ENCODE peak calls at places on chromosomes 12 and 14, in ten cellular contexts. One of them, this sample, is unnamed.

GRCh38 chr12:29041621-29042020 is 107.5 kb upstream of the FAR2 start:
- DNase-seq in stimulated activated CD8-positive, alpha-beta memory T cell treated with anti-CD3 and anti-CD28 coated beads, Interleukin-4, amount 100 ng/mL, for 1 hour: no peak
- DNase-seq in K562: no peak
- DNase-seq in foreskin keratinocyte: peak
- DNase-seq in cerebellar cortex: no peak
- DNase-seq in foreskin fibroblast: peak
- DNase-seq in Calu3: no peak
- DNase-seq in KBM-7: peak
- DNase-seq in iPS-NIHi11: no peak
- DNase-seq in activated CD8-positive, alpha-beta memory T cell treated with anti-CD3 and anti-CD28 coated beads, Interleukin-2, amount 50 U/mL, for 4 hours: no peak
- DNase-seq in this sample: no peak

GRCh38 chr12:49933793-49934192 is 16.7 kb upstream of the AQP2 start:
- DNase-seq in stimulated activated CD8-positive, alpha-beta memory T cell treated with anti-CD3 and anti-CD28 coated beads, Interleukin-4, amount 100 ng/mL, for 1 hour: no peak
- DNase-seq in K562: no peak
- DNase-seq in foreskin keratinocyte: no peak
- DNase-seq in cerebellar cortex: no peak
- DNase-seq in foreskin fibroblast: peak
- DNase-seq in Calu3: no peak
- DNase-seq in KBM-7: no peak
- DNase-seq in iPS-NIHi11: no peak
- DNase-seq in activated CD8-positive, alpha-beta memory T cell treated with anti-CD3 and anti-CD28 coated beads, Interleukin-2, amount 50 U/mL, for 4 hours: no peak
- DNase-seq in this sample: no peak

GRCh38 chr14:27427796-27428195 is 830.0 kb upstream of the NOVA1 start:
- DNase-seq in stimulated activated CD8-positive, alpha-beta memory T cell treated with anti-CD3 and anti-CD28 coated beads, Interleukin-4, amount 100 ng/mL, for 1 hour: no peak
- DNase-seq in K562: no peak
- DNase-seq in foreskin keratinocyte: peak
- DNase-seq in cerebellar cortex: no peak
- DNase-seq in foreskin fibroblast: no peak
- DNase-seq in Calu3: no peak
- DNase-seq in KBM-7: no peak
- DNase-seq in iPS-NIHi11: no peak
- DNase-seq in activated CD8-positive, alpha-beta memory T cell treated with anti-CD3 and anti-CD28 coated beads, Interleukin-2, amount 50 U/mL, for 4 hours: no peak
- DNase-seq in this sample: no peak

GRCh38 chr12:51229116-51229515 is 9.5 kb upstream of the DAZAP2 start:
- DNase-seq in stimulated activated CD8-positive, alpha-beta memory T cell treated with anti-CD3 and anti-CD28 coated beads, Interleukin-4, amount 100 ng/mL, for 1 hour: no peak
- DNase-seq in K562: no peak
- DNase-seq in foreskin keratinocyte: no peak
- DNase-seq in cerebellar cortex: no peak
- DNase-seq in foreskin fibroblast: no peak
- DNase-seq in Calu3: no peak
- DNase-seq in KBM-7: no peak
- DNase-seq in iPS-NIHi11: no peak
- DNase-seq in activated CD8-positive, alpha-beta memory T cell treated with anti-CD3 and anti-CD28 coated beads, Interleukin-2, amount 50 U/mL, for 4 hours: no peak
- DNase-seq in this sample: no peak

GRCh38 chr12:61870658-61871559 is 389.3 kb upstream of the USP15 start:
- DNase-seq in stimulated activated CD8-positive, alpha-beta memory T cell treated with anti-CD3 and anti-CD28 coated beads, Interleukin-4, amount 100 ng/mL, for 1 hour: no peak
- DNase-seq in K562: no peak
- DNase-seq in foreskin keratinocyte: no peak
- DNase-seq in cerebellar cortex: no peak
- DNase-seq in foreskin fibroblast: no peak
- DNase-seq in Calu3: no peak
- DNase-seq in KBM-7: peak
- DNase-seq in iPS-NIHi11: no peak
- DNase-seq in activated CD8-positive, alpha-beta memory T cell treated with anti-CD3 and anti-CD28 coated beads, Interleukin-2, amount 50 U/mL, for 4 hours: no peak
- DNase-seq in this sample: no peak

GRCh38 chr14:64755661-64756265 is 51.5 kb downstream of the PLEKHG3 start:
- DNase-seq in stimulated activated CD8-positive, alpha-beta memory T cell treated with anti-CD3 and anti-CD28 coated beads, Interleukin-4, amount 100 ng/mL, for 1 hour: peak
- DNase-seq in K562: peak
- DNase-seq in foreskin keratinocyte: peak
- DNase-seq in cerebellar cortex: no peak
- DNase-seq in foreskin fibroblast: peak
- DNase-seq in Calu3: no peak
- DNase-seq in KBM-7: peak
- DNase-seq in iPS-NIHi11: no peak
- DNase-seq in activated CD8-positive, alpha-beta memory T cell treated with anti-CD3 and anti-CD28 coated beads, Interleukin-2, amount 50 U/mL, for 4 hours: peak
- DNase-seq in this sample: no peak

GRCh38 chr14:24337824-24338175 is 2.0 kb downstream of the RIPK3 start:
- DNase-seq in stimulated activated CD8-positive, alpha-beta memory T cell treated with anti-CD3 and anti-CD28 coated beads, Interleukin-4, amount 100 ng/mL, for 1 hour: no peak
- DNase-seq in K562: no peak
- DNase-seq in foreskin keratinocyte: no peak
- DNase-seq in cerebellar cortex: no peak
- DNase-seq in foreskin fibroblast: no peak
- DNase-seq in Calu3: no peak
- DNase-seq in KBM-7: no peak
- DNase-seq in iPS-NIHi11: no peak
- DNase-seq in activated CD8-positive, alpha-beta memory T cell treated with anti-CD3 and anti-CD28 coated beads, Interleukin-2, amount 50 U/mL, for 4 hours: no peak
- DNase-seq in this sample: no peak

GRCh38 chr12:100169345-100169744 is 26.7 kb upstream of the BLTP3B start:
- DNase-seq in stimulated activated CD8-positive, alpha-beta memory T cell treated with anti-CD3 and anti-CD28 coated beads, Interleukin-4, amount 100 ng/mL, for 1 hour: no peak
- DNase-seq in K562: no peak
- DNase-seq in foreskin keratinocyte: no peak
- DNase-seq in cerebellar cortex: no peak
- DNase-seq in foreskin fibroblast: no peak
- DNase-seq in Calu3: no peak
- DNase-seq in KBM-7: no peak
- DNase-seq in iPS-NIHi11: no peak
- DNase-seq in activated CD8-positive, alpha-beta memory T cell treated with anti-CD3 and anti-CD28 coated beads, Interleukin-2, amount 50 U/mL, for 4 hours: no peak
- DNase-seq in this sample: no peak

GRCh38 chr14:93878871-93879270 is 48.3 kb upstream of the FAM181A start:
- DNase-seq in stimulated activated CD8-positive, alpha-beta memory T cell treated with anti-CD3 and anti-CD28 coated beads, Interleukin-4, amount 100 ng/mL, for 1 hour: no peak
- DNase-seq in K562: no peak
- DNase-seq in foreskin keratinocyte: no peak
- DNase-seq in cerebellar cortex: no peak
- DNase-seq in foreskin fibroblast: no peak
- DNase-seq in Calu3: no peak
- DNase-seq in KBM-7: no peak
- DNase-seq in iPS-NIHi11: no peak
- DNase-seq in activated CD8-positive, alpha-beta memory T cell treated with anti-CD3 and anti-CD28 coated beads, Interleukin-2, amount 50 U/mL, for 4 hours: no peak
- DNase-seq in this sample: no peak

GRCh38 chr12:125272252-125272980 is 207.2 kb downstream of the AACS start:
- DNase-seq in stimulated activated CD8-positive, alpha-beta memory T cell treated with anti-CD3 and anti-CD28 coated beads, Interleukin-4, amount 100 ng/mL, for 1 hour: no peak
- DNase-seq in K562: no peak
- DNase-seq in foreskin keratinocyte: no peak
- DNase-seq in cerebellar cortex: no peak
- DNase-seq in foreskin fibroblast: peak
- DNase-seq in Calu3: no peak
- DNase-seq in KBM-7: no peak
- DNase-seq in iPS-NIHi11: no peak
- DNase-seq in activated CD8-positive, alpha-beta memory T cell treated with anti-CD3 and anti-CD28 coated beads, Interleukin-2, amount 50 U/mL, for 4 hours: no peak
- DNase-seq in this sample: no peak

GRCh38 chr12:121576851-121577391 is 3.9 kb downstream of the KDM2B start:
- DNase-seq in stimulated activated CD8-positive, alpha-beta memory T cell treated with anti-CD3 and anti-CD28 coated beads, Interleukin-4, amount 100 ng/mL, for 1 hour: no peak
- DNase-seq in K562: no peak
- DNase-seq in foreskin keratinocyte: peak
- DNase-seq in cerebellar cortex: peak
- DNase-seq in foreskin fibroblast: peak
- DNase-seq in Calu3: no peak
- DNase-seq in KBM-7: peak
- DNase-seq in iPS-NIHi11: peak
- DNase-seq in activated CD8-positive, alpha-beta memory T cell treated with anti-CD3 and anti-CD28 coated beads, Interleukin-2, amount 50 U/mL, for 4 hours: no peak
- DNase-seq in this sample: no peak

GRCh38 chr14:65261946-65262345 is 150.6 kb upstream of the FUT8 start:
- DNase-seq in stimulated activated CD8-positive, alpha-beta memory T cell treated with anti-CD3 and anti-CD28 coated beads, Interleukin-4, amount 100 ng/mL, for 1 hour: no peak
- DNase-seq in K562: no peak
- DNase-seq in foreskin keratinocyte: no peak
- DNase-seq in cerebellar cortex: no peak
- DNase-seq in foreskin fibroblast: no peak
- DNase-seq in Calu3: no peak
- DNase-seq in KBM-7: no peak
- DNase-seq in iPS-NIHi11: no peak
- DNase-seq in activated CD8-positive, alpha-beta memory T cell treated with anti-CD3 and anti-CD28 coated beads, Interleukin-2, amount 50 U/mL, for 4 hours: no peak
- DNase-seq in this sample: no peak

GRCh38 chr12:78210894-78211302 is 380.2 kb downstream of the NAV3 start:
- DNase-seq in stimulated activated CD8-positive, alpha-beta memory T cell treated with anti-CD3 and anti-CD28 coated beads, Interleukin-4, amount 100 ng/mL, for 1 hour: no peak
- DNase-seq in K562: no peak
- DNase-seq in foreskin keratinocyte: peak
- DNase-seq in cerebellar cortex: no peak
- DNase-seq in foreskin fibroblast: peak
- DNase-seq in Calu3: no peak
- DNase-seq in KBM-7: no peak
- DNase-seq in iPS-NIHi11: no peak
- DNase-seq in activated CD8-positive, alpha-beta memory T cell treated with anti-CD3 and anti-CD28 coated beads, Interleukin-2, amount 50 U/mL, for 4 hours: no peak
- DNase-seq in this sample: no peak

GRCh38 chr12:14828896-14829295 is 14.4 kb downstream of the ART4 start:
- DNase-seq in stimulated activated CD8-positive, alpha-beta memory T cell treated with anti-CD3 and anti-CD28 coated beads, Interleukin-4, amount 100 ng/mL, for 1 hour: no peak
- DNase-seq in K562: no peak
- DNase-seq in foreskin keratinocyte: no peak
- DNase-seq in cerebellar cortex: no peak
- DNase-seq in foreskin fibroblast: peak
- DNase-seq in Calu3: no peak
- DNase-seq in KBM-7: no peak
- DNase-seq in iPS-NIHi11: peak
- DNase-seq in activated CD8-positive, alpha-beta memory T cell treated with anti-CD3 and anti-CD28 coated beads, Interleukin-2, amount 50 U/mL, for 4 hours: no peak
- DNase-seq in this sample: no peak

GRCh38 chr14:59356298-59356697 is 108.9 kb downstream of the GPR135 start:
- DNase-seq in stimulated activated CD8-positive, alpha-beta memory T cell treated with anti-CD3 and anti-CD28 coated beads, Interleukin-4, amount 100 ng/mL, for 1 hour: no peak
- DNase-seq in K562: no peak
- DNase-seq in foreskin keratinocyte: no peak
- DNase-seq in cerebellar cortex: no peak
- DNase-seq in foreskin fibroblast: no peak
- DNase-seq in Calu3: no peak
- DNase-seq in KBM-7: no peak
- DNase-seq in iPS-NIHi11: no peak
- DNase-seq in activated CD8-positive, alpha-beta memory T cell treated with anti-CD3 and anti-CD28 coated beads, Interleukin-2, amount 50 U/mL, for 4 hours: no peak
- DNase-seq in this sample: no peak

GRCh38 chr12:91958816-91959215 is 186.8 kb downstream of the BTG1 start:
- DNase-seq in stimulated activated CD8-positive, alpha-beta memory T cell treated with anti-CD3 and anti-CD28 coated beads, Interleukin-4, amount 100 ng/mL, for 1 hour: no peak
- DNase-seq in K562: no peak
- DNase-seq in foreskin keratinocyte: peak
- DNase-seq in cerebellar cortex: no peak
- DNase-seq in foreskin fibroblast: peak
- DNase-seq in Calu3: no peak
- DNase-seq in KBM-7: no peak
- DNase-seq in iPS-NIHi11: no peak
- DNase-seq in activated CD8-positive, alpha-beta memory T cell treated with anti-CD3 and anti-CD28 coated beads, Interleukin-2, amount 50 U/mL, for 4 hours: no peak
- DNase-seq in this sample: no peak

GRCh38 chr14:98799891-98800290 is 472.1 kb downstream of the BCL11B start:
- DNase-seq in stimulated activated CD8-positive, alpha-beta memory T cell treated with anti-CD3 and anti-CD28 coated beads, Interleukin-4, amount 100 ng/mL, for 1 hour: no peak
- DNase-seq in K562: no peak
- DNase-seq in foreskin keratinocyte: no peak
- DNase-seq in cerebellar cortex: no peak
- DNase-seq in foreskin fibroblast: no peak
- DNase-seq in Calu3: no peak
- DNase-seq in KBM-7: no peak
- DNase-seq in iPS-NIHi11: no peak
- DNase-seq in activated CD8-positive, alpha-beta memory T cell treated with anti-CD3 and anti-CD28 coated beads, Interleukin-2, amount 50 U/mL, for 4 hours: no peak
- DNase-seq in this sample: no peak

GRCh38 chr12:53098354-53098981 is 1.0 kb downstream of the IGFBP6 start:
- DNase-seq in stimulated activated CD8-positive, alpha-beta memory T cell treated with anti-CD3 and anti-CD28 coated beads, Interleukin-4, amount 100 ng/mL, for 1 hour: no peak
- DNase-seq in K562: no peak
- DNase-seq in foreskin keratinocyte: no peak
- DNase-seq in cerebellar cortex: peak
- DNase-seq in foreskin fibroblast: peak
- DNase-seq in Calu3: peak
- DNase-seq in KBM-7: no peak
- DNase-seq in iPS-NIHi11: no peak
- DNase-seq in activated CD8-positive, alpha-beta memory T cell treated with anti-CD3 and anti-CD28 coated beads, Interleukin-2, amount 50 U/mL, for 4 hours: peak
- DNase-seq in this sample: no peak

GRCh38 chr12:108237272-108237671 is 101.8 kb downstream of the CMKLR1 start:
- DNase-seq in stimulated activated CD8-positive, alpha-beta memory T cell treated with anti-CD3 and anti-CD28 coated beads, Interleukin-4, amount 100 ng/mL, for 1 hour: no peak
- DNase-seq in K562: peak
- DNase-seq in foreskin keratinocyte: no peak
- DNase-seq in cerebellar cortex: peak
- DNase-seq in foreskin fibroblast: no peak
- DNase-seq in Calu3: no peak
- DNase-seq in KBM-7: peak
- DNase-seq in iPS-NIHi11: no peak
- DNase-seq in activated CD8-positive, alpha-beta memory T cell treated with anti-CD3 and anti-CD28 coated beads, Interleukin-2, amount 50 U/mL, for 4 hours: no peak
- DNase-seq in this sample: no peak

GRCh38 chr12:65881348-65881961 is 57.2 kb downstream of the HMGA2 start:
- DNase-seq in stimulated activated CD8-positive, alpha-beta memory T cell treated with anti-CD3 and anti-CD28 coated beads, Interleukin-4, amount 100 ng/mL, for 1 hour: no peak
- DNase-seq in K562: no peak
- DNase-seq in foreskin keratinocyte: no peak
- DNase-seq in cerebellar cortex: no peak
- DNase-seq in foreskin fibroblast: peak
- DNase-seq in Calu3: no peak
- DNase-seq in KBM-7: no peak
- DNase-seq in iPS-NIHi11: peak
- DNase-seq in activated CD8-positive, alpha-beta memory T cell treated with anti-CD3 and anti-CD28 coated beads, Interleukin-2, amount 50 U/mL, for 4 hours: no peak
- DNase-seq in this sample: no peak

GRCh38 chr12:116558280-116559079 is 701 bp upstream of the MAP1LC3B2 start:
- DNase-seq in stimulated activated CD8-positive, alpha-beta memory T cell treated with anti-CD3 and anti-CD28 coated beads, Interleukin-4, amount 100 ng/mL, for 1 hour: no peak
- DNase-seq in K562: no peak
- DNase-seq in foreskin keratinocyte: no peak
- DNase-seq in cerebellar cortex: no peak
- DNase-seq in foreskin fibroblast: no peak
- DNase-seq in Calu3: no peak
- DNase-seq in KBM-7: no peak
- DNase-seq in iPS-NIHi11: no peak
- DNase-seq in activated CD8-positive, alpha-beta memory T cell treated with anti-CD3 and anti-CD28 coated beads, Interleukin-2, amount 50 U/mL, for 4 hours: no peak
- DNase-seq in this sample: no peak

GRCh38 chr14:106294324-106294723 is 767.9 kb downstream of the TMEM121 start:
- DNase-seq in stimulated activated CD8-positive, alpha-beta memory T cell treated with anti-CD3 and anti-CD28 coated beads, Interleukin-4, amount 100 ng/mL, for 1 hour: no peak
- DNase-seq in K562: no peak
- DNase-seq in foreskin keratinocyte: no peak
- DNase-seq in cerebellar cortex: no peak
- DNase-seq in foreskin fibroblast: no peak
- DNase-seq in Calu3: no peak
- DNase-seq in KBM-7: no peak
- DNase-seq in iPS-NIHi11: no peak
- DNase-seq in activated CD8-positive, alpha-beta memory T cell treated with anti-CD3 and anti-CD28 coated beads, Interleukin-2, amount 50 U/mL, for 4 hours: no peak
- DNase-seq in this sample: no peak

GRCh38 chr14:73261520-73262426 is 24.5 kb downstream of the PAPLN start:
- DNase-seq in stimulated activated CD8-positive, alpha-beta memory T cell treated with anti-CD3 and anti-CD28 coated beads, Interleukin-4, amount 100 ng/mL, for 1 hour: no peak
- DNase-seq in K562: no peak
- DNase-seq in foreskin keratinocyte: no peak
- DNase-seq in cerebellar cortex: no peak
- DNase-seq in foreskin fibroblast: no peak
- DNase-seq in Calu3: no peak
- DNase-seq in KBM-7: no peak
- DNase-seq in iPS-NIHi11: no peak
- DNase-seq in activated CD8-positive, alpha-beta memory T cell treated with anti-CD3 and anti-CD28 coated beads, Interleukin-2, amount 50 U/mL, for 4 hours: no peak
- DNase-seq in this sample: no peak

GRCh38 chr12:19044877-19045276 is 84.7 kb upstream of the PLEKHA5 start:
- DNase-seq in stimulated activated CD8-positive, alpha-beta memory T cell treated with anti-CD3 and anti-CD28 coated beads, Interleukin-4, amount 100 ng/mL, for 1 hour: no peak
- DNase-seq in K562: no peak
- DNase-seq in foreskin keratinocyte: no peak
- DNase-seq in cerebellar cortex: no peak
- DNase-seq in foreskin fibroblast: no peak
- DNase-seq in Calu3: no peak
- DNase-seq in KBM-7: no peak
- DNase-seq in iPS-NIHi11: no peak
- DNase-seq in activated CD8-positive, alpha-beta memory T cell treated with anti-CD3 and anti-CD28 coated beads, Interleukin-2, amount 50 U/mL, for 4 hours: no peak
- DNase-seq in this sample: no peak

GRCh38 chr12:59780605-59781135 is 184.8 kb downstream of the SLC16A7 start:
- DNase-seq in stimulated activated CD8-positive, alpha-beta memory T cell treated with anti-CD3 and anti-CD28 coated beads, Interleukin-4, amount 100 ng/mL, for 1 hour: no peak
- DNase-seq in K562: no peak
- DNase-seq in foreskin keratinocyte: peak
- DNase-seq in cerebellar cortex: peak
- DNase-seq in foreskin fibroblast: peak
- DNase-seq in Calu3: peak
- DNase-seq in KBM-7: peak
- DNase-seq in iPS-NIHi11: peak
- DNase-seq in activated CD8-positive, alpha-beta memory T cell treated with anti-CD3 and anti-CD28 coated beads, Interleukin-2, amount 50 U/mL, for 4 hours: no peak
- DNase-seq in this sample: no peak

GRCh38 chr12:24470050-24470449 is 478.9 kb downstream of the BCAT1 start:
- DNase-seq in stimulated activated CD8-positive, alpha-beta memory T cell treated with anti-CD3 and anti-CD28 coated beads, Interleukin-4, amount 100 ng/mL, for 1 hour: no peak
- DNase-seq in K562: no peak
- DNase-seq in foreskin keratinocyte: no peak
- DNase-seq in cerebellar cortex: no peak
- DNase-seq in foreskin fibroblast: peak
- DNase-seq in Calu3: no peak
- DNase-seq in KBM-7: no peak
- DNase-seq in iPS-NIHi11: no peak
- DNase-seq in activated CD8-positive, alpha-beta memory T cell treated with anti-CD3 and anti-CD28 coated beads, Interleukin-2, amount 50 U/mL, for 4 hours: no peak
- DNase-seq in this sample: no peak

GRCh38 chr12:6273931-6274687 is 36.4 kb upstream of the PLEKHG6 start:
- DNase-seq in stimulated activated CD8-positive, alpha-beta memory T cell treated with anti-CD3 and anti-CD28 coated beads, Interleukin-4, amount 100 ng/mL, for 1 hour: no peak
- DNase-seq in K562: no peak
- DNase-seq in foreskin keratinocyte: no peak
- DNase-seq in cerebellar cortex: no peak
- DNase-seq in foreskin fibroblast: no peak
- DNase-seq in Calu3: no peak
- DNase-seq in KBM-7: no peak
- DNase-seq in iPS-NIHi11: no peak
- DNase-seq in activated CD8-positive, alpha-beta memory T cell treated with anti-CD3 and anti-CD28 coated beads, Interleukin-2, amount 50 U/mL, for 4 hours: no peak
- DNase-seq in this sample: no peak

GRCh38 chr14:35456261-35456660 is 51.7 kb upstream of the NFKBIA start:
- DNase-seq in stimulated activated CD8-positive, alpha-beta memory T cell treated with anti-CD3 and anti-CD28 coated beads, Interleukin-4, amount 100 ng/mL, for 1 hour: no peak
- DNase-seq in K562: no peak
- DNase-seq in foreskin keratinocyte: no peak
- DNase-seq in cerebellar cortex: no peak
- DNase-seq in foreskin fibroblast: no peak
- DNase-seq in Calu3: no peak
- DNase-seq in KBM-7: no peak
- DNase-seq in iPS-NIHi11: no peak
- DNase-seq in activated CD8-positive, alpha-beta memory T cell treated with anti-CD3 and anti-CD28 coated beads, Interleukin-2, amount 50 U/mL, for 4 hours: no peak
- DNase-seq in this sample: no peak

This sample was measured in anterior cingulate cortex.